ENCODE peak calls at places on chromosomes 16 and 17, in five cellular contexts. F is GM12878, Q is SK-N-SH, C is HEK293T, D is HepG2. M is an unnamed sample.

GRCh38 chr17:8221663-8222379 is 11.4 kb upstream of the AURKB start:
- DNase-seq in F (peak), Q (peak), C (peak), D (no peak), M (peak)

GRCh38 chr16:77794586-77794985 is 6.2 kb downstream of the VAT1L start:
- DNase-seq in F (no peak), Q (no peak), C (no peak), D (no peak), M (no peak)

GRCh38 chr16:70740919-70741778 is 55.3 kb upstream of the MTSS2 start:
- DNase-seq in F (no peak), Q (no peak), C (no peak), D (no peak), M (no peak)

GRCh38 chr17:41678411-41678906 is 10.2 kb upstream of the EIF1 start:
- DNase-seq in F (peak), Q (no peak), C (no peak), D (no peak), M (peak)

GRCh38 chr17:79435296-79435695 is 175.6 kb downstream of the RBFOX3 start:
- DNase-seq in F (no peak), Q (no peak), C (no peak), D (no peak), M (no peak)

GRCh38 chr17:68539536-68540469 is 27.6 kb downstream of the PRKAR1A start:
- DNase-seq in F (no peak), Q (no peak), C (no peak), D (peak), M (peak)

GRCh38 chr16:51449441-51449840 is 298.4 kb upstream of the SALL1 start:
- DNase-seq in F (no peak), Q (no peak), C (no peak), D (no peak), M (no peak)

GRCh38 chr17:6903516-6903915 is 72.0 kb upstream of the TEKT1 start:
- DNase-seq in F (no peak), Q (no peak), C (no peak), D (no peak), M (no peak)

GRCh38 chr16:24539850-24540484 is 601 bp downstream of the RBBP6 start:
- DNase-seq in F (no peak), Q (no peak), C (peak), D (no peak), M (no peak)

GRCh38 chr16:55954906-55955305 is 79.7 kb upstream of the CES5A start:
- DNase-seq in F (no peak), Q (no peak), C (no peak), D (no peak), M (no peak)

GRCh38 chr16:87789437-87790277 is 23.9 kb upstream of the KLHDC4 start:
- DNase-seq in F (no peak), Q (no peak), C (no peak), D (peak), M (no peak)

GRCh38 chr16:14548933-14549788 is 80.9 kb downstream of the PARN start:
- DNase-seq in F (no peak), Q (no peak), C (no peak), D (peak), M (no peak)

GRCh38 chr17:49869038-49869374 is 21.1 kb upstream of the TAC4 start:
- DNase-seq in F (no peak), Q (no peak), C (no peak), D (no peak), M (no peak)

GRCh38 chr17:80959330-80960036 is 32.2 kb upstream of the CHMP6 start:
- DNase-seq in F (no peak), Q (peak), C (no peak), D (no peak), M (no peak)

GRCh38 chr16:48291303-48291702 is 44.0 kb upstream of the ABCC11 start:
- DNase-seq in F (no peak), Q (no peak), C (no peak), D (no peak), M (no peak)

GRCh38 chr16:476039-476438 is 50.6 kb downstream of the RAB11FIP3 start:
- DNase-seq in F (no peak), Q (no peak), C (no peak), D (no peak), M (no peak)

GRCh38 chr17:70929226-70929625 is 759.9 kb downstream of the KCNJ2 start:
- DNase-seq in F (no peak), Q (no peak), C (no peak), D (no peak), M (no peak)

GRCh38 chr17:14048169-14048568 is 21.1 kb upstream of the COX10 start:
- DNase-seq in F (no peak), Q (peak), C (peak), D (no peak), M (peak)

GRCh38 chr16:89106533-89107208 is 13.0 kb downstream of the ACSF3 start:
- DNase-seq in F (no peak), Q (no peak), C (no peak), D (no peak), M (no peak)

GRCh38 chr16:49491736-49492089 is 118.1 kb downstream of the C16orf78 start:
- DNase-seq in F (no peak), Q (no peak), C (peak), D (no peak), M (no peak)

GRCh38 chr17:76716834-76717205 is 6.1 kb upstream of the MXRA7 start:
- DNase-seq in F (no peak), Q (no peak), C (no peak), D (no peak), M (no peak)

GRCh38 chr16:86367291-86368072 is 142.8 kb upstream of the FOXF1 start:
- DNase-seq in F (no peak), Q (no peak), C (no peak), D (no peak), M (no peak)

GRCh38 chr17:4221899-4222659 is 41.7 kb downstream of the ANKFY1 start:
- DNase-seq in F (no peak), Q (no peak), C (no peak), D (no peak), M (no peak)

GRCh38 chr16:25922438-25922837 is 230.7 kb downstream of the HS3ST4 start:
- DNase-seq in F (no peak), Q (no peak), C (no peak), D (no peak), M (no peak)

GRCh38 chr16:19375561-19376158 is 42.0 kb upstream of the TMC5 start:
- DNase-seq in F (peak), Q (peak), C (peak), D (peak), M (peak)

GRCh38 chr16:72645526-72645925 is 402.4 kb downstream of the ZFHX3 start:
- DNase-seq in F (no peak), Q (no peak), C (no peak), D (no peak), M (no peak)

GRCh38 chr16:80993293-80993691 is 13.4 kb downstream of the CMC2 start:
- DNase-seq in F (no peak), Q (no peak), C (no peak), D (peak), M (peak)

GRCh38 chr17:68704897-68705296 is 103.7 kb upstream of the FAM20A start:
- DNase-seq in F (no peak), Q (no peak), C (no peak), D (no peak), M (no peak)

GRCh38 chr16:88638323-88639230 is at the start of gene IL17C:
- DNase-seq in F (no peak), Q (no peak), C (no peak), D (no peak), M (no peak)

GRCh38 chr16:24609740-24610420 is 70.5 kb downstream of the RBBP6 start:
- DNase-seq in F (no peak), Q (peak), C (peak), D (peak), M (no peak)

GRCh38 chr17:28901866-28902818 is 737 bp downstream of the DHRS13 start:
- DNase-seq in F (no peak), Q (peak), C (peak), D (no peak), M (peak)

GRCh38 chr16:87924041-87924851 is 12.1 kb downstream of the CA5A start:
- DNase-seq in F (peak), Q (no peak), C (no peak), D (no peak), M (no peak)

GRCh38 chr17:37458805-37459204 is 30.9 kb upstream of the DUSP14 start:
- DNase-seq in F (no peak), Q (no peak), C (no peak), D (no peak), M (no peak)

GRCh38 chr17:7258731-7259554 is 3.3 kb downstream of the CLDN7 start:
- DNase-seq in F (no peak), Q (no peak), C (no peak), D (peak), M (no peak)

GRCh38 chr16:88726408-88726749 is 20.1 kb downstream of the CTU2 start:
- DNase-seq in F (no peak), Q (no peak), C (no peak), D (no peak), M (no peak)

GRCh38 chr17:79839363-79840203 is at the start of gene CBX4:
- DNase-seq in F (no peak), Q (peak), C (peak), D (peak), M (peak)

GRCh38 chr17:72258711-72259110 is 137.9 kb downstream of the SOX9 start:
- DNase-seq in F (no peak), Q (no peak), C (no peak), D (no peak), M (no peak)

GRCh38 chr17:79388556-79389295 is 222.1 kb downstream of the RBFOX3 start:
- DNase-seq in F (no peak), Q (peak), C (peak), D (peak), M (peak)

DNA sequence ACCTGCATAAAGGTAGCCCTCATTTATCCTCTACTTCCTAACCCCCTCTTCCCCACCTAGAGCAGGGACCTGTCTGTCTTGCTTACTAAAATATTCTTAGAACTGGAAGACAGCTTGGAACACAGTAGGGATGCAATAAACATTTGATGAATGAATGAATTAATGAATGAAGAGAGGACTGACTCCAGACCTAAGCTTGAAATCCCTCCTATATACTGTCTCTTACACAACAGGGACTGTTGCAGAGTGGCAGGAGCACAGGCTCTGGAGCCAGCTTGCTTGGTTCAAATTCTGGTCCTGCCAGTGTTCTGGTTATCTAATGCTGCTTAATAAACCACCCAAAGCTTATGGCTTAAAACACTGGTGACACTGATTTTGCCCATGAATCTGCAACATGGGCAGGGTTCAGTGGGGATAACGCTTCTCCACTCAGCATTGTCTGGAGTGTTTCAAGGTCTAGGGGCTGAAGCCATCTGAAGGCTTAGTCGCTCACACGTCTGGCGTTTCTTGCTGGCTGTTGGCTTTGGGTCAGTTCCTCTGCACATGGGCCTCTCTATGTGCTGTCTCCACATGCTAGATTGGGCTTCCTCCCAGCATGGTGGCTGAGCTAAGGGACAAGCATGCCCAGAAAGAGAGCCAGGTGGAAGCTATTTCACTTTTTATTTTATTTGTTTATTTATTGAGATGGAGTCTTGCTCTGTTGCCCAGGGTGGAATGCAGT is 12.8 kb upstream of the RAP1GAP2 start:
- DNase-seq in F (no peak), Q (no peak), C (no peak), D (no peak), M (no peak)
- TF ChIP-seq FOXM1 in F (no peak), Q (no peak), C (no peak), D (no peak), M (no peak)

DNA sequence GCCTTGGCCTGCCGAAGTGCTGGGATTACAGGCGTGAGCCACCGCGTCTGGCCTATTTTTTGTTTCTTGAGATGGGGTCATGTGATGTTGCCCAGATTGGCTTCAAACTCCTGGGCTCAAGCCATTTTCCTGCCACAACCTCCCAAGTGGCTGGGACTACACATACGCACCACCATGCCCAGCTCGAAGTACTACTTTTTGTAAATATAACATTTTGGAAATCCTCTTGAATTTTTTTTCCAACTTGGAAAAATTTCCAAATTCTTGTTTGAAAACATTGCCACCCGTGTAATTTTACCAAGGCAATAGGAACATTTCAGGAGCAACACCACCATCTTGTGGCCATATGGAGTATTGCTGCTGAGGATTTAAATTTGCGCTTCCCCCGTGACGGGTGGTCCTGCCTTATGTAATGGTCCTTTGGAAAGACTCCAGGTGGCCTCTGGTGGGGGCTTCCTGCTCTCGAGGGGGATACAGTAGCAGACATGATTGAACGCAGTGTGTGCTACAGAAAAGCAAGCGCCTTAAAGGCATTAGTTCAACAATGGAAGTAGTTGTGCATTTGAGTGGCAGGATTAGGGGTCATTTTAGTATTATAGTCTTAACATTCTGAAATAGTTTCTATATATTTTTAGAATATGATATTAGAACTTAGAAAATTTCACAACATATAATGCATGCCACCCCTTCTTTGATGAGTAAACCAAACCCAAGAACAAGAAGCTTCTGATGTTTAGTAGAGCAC is 8.0 kb downstream of the FLYWCH1 start:
- DNase-seq in F (no peak), Q (peak), C (peak), D (peak), M (peak)
- TF ChIP-seq FOXM1 in F (no peak), Q (no peak), C (no peak), D (no peak), M (no peak)

GRCh38 chr17:77877019-77877418 is 81.5 kb upstream of the TNRC6C start:
- DNase-seq in F (no peak), Q (no peak), C (no peak), D (no peak), M (no peak)
- TF ChIP-seq FOXM1 in F (no peak), Q (no peak), C (no peak), D (no peak), M (no peak)

DNA sequence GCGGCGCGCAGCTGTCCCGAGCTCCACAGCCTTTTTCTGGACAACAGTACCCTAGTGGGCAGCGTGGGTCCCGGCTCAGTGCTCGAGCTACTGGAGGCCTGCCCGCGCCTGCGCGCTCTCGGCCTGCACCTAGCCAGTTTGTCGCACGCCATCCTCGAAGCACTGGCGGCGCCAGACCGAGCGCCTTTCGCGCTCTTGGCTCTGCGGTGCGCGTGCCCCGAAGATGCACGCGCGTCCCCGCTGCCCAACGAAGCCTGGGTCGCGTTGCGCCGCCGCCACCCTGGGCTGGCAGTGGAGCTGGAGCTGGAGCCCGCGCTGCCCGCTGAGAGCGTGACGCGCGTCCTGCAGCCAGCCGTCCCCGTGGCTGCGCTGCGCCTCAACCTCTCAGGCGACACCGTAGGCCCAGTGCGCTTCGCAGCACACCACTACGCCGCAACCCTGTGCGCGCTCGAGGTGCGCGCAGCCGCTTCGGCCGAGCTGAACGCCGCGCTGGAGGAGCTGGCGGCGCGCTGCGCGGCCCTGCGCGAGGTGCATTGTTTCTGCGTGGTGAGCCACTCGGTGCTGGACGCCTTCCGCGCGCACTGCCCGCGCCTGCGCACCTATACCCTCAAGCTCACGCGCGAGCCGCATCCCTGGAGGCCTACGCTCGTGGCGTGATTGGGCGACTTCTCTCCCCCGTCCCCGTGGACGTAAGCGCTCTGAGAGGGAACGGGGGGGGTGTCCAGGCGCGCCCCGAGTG is 1.2 kb upstream of the HSF4 start:
- DNase-seq in F (no peak), Q (peak), C (no peak), D (no peak), M (no peak)
- TF ChIP-seq FOXM1 in F (no peak), Q (no peak), C (no peak), D (no peak), M (no peak)

GRCh38 chr16:4682616-4683254 is 10.6 kb upstream of the NUDT16L1 start:
- DNase-seq in F (no peak), Q (peak), C (peak), D (peak), M (peak)
- TF ChIP-seq FOXM1 in F (no peak), Q (no peak), C (no peak), D (no peak), M (no peak)

GRCh38 chr17:48544356-48545021 is 420 bp downstream of the HOXB2 start:
- DNase-seq in F (no peak), Q (no peak), C (peak), D (no peak), M (peak)
- TF ChIP-seq FOXM1 in F (no peak), Q (no peak), C (peak), D (no peak), M (no peak)

M was measured in K562.